ENCODE peak calls at places on chromosomes 4 and X, in four cellular contexts. X is T-cell; S is CD4-positive, CD25-positive, alpha-beta regulatory T cell; D is Peyer's patch. B is an unnamed sample.

GRCh38 chrX:22135171-22135711 is 103.1 kb downstream of the PHEX start:
- DNase-seq in S (no peak), D (no peak), X (no peak), B (no peak)

GRCh38 chr4:84681488-84682274 is 98.8 kb downstream of the CDS1 start:
- DNase-seq in S (no peak), X (no peak), D (no peak), B (peak)

GRCh38 chr4:13427599-13428325 is 56.4 kb downstream of the RAB28 start:
- DNase-seq in X (no peak), S (no peak), D (no peak), B (no peak)

GRCh38 chrX:125203737-125204578 is 115.7 kb upstream of the TEX13C start:
- DNase-seq in D (no peak), S (peak), X (no peak), B (no peak)

GRCh38 chr4:80024335-80024734 is 48.7 kb downstream of the ANTXR2 start:
- DNase-seq in S (no peak), X (no peak), D (no peak), B (no peak)

GRCh38 chr4:61068745-61069144 is 131.4 kb upstream of the ADGRL3 start:
- DNase-seq in S (no peak), D (no peak), X (no peak), B (no peak)

GRCh38 chr4:8855781-8856245 is 15.8 kb downstream of the HMX1 start:
- DNase-seq in D (no peak), X (no peak), S (no peak), B (no peak)

GRCh38 chrX:112078606-112079005 is 4.0 kb downstream of the TRPC5 start:
- DNase-seq in S (no peak), X (no peak), D (no peak), B (no peak)

GRCh38 chr4:183751081-183751480 is 92.0 kb downstream of the TRAPPC11 start:
- DNase-seq in X (no peak), D (no peak), S (no peak), B (no peak)

GRCh38 chrX:3669841-3670240 is 43.6 kb downstream of the PRKX start:
- DNase-seq in S (no peak), D (no peak), X (no peak), B (no peak)

GRCh38 chr4:117385531-117385930 is 300.2 kb upstream of the TRAM1L1 start:
- DNase-seq in X (no peak), D (no peak), S (no peak), B (no peak)

GRCh38 chr4:1855334-1856070 is 454 bp downstream of the LETM1 start:
- DNase-seq in X (no peak), S (peak), D (no peak), B (no peak)

GRCh38 chrX:103774070-103774642 is 2.5 kb upstream of the PLP1 start:
- DNase-seq in X (no peak), D (no peak), S (no peak), B (no peak)

GRCh38 chr4:14247767-14248166 is 620.2 kb upstream of the BOD1L1 start:
- DNase-seq in S (no peak), X (no peak), D (no peak), B (no peak)

GRCh38 chr4:61517144-61517543 is 317.0 kb downstream of the ADGRL3 start:
- DNase-seq in D (no peak), S (no peak), X (no peak), B (no peak)